ENCODE peak calls at places on chromosome X, in seven cellular contexts. W is breast epithelium, J is A673, O is heart right ventricle, A is neural progenitor cell, B is osteoblast, E is WERI-Rb-1. P is an unnamed sample. For H3K27me3 and H3K36me3, the result is how much of the 10 kb centered on the place peaks cover.

GRCh38 chrX:136694491-136695087 is 46.6 kb downstream of the CD40LG start:
- DNase-seq in W (no peak), J (peak), O (no peak), A (peak), B (peak), E (no peak), P (peak)

GRCh38 chrX:17359500-17359899 is 15.5 kb upstream of the NHS start:
- DNase-seq in W (no peak), J (peak), O (no peak), A (no peak), B (no peak), E (no peak), P (no peak)

GRCh38 chrX:20361890-20362262 is 95.2 kb upstream of the RPS6KA3 start:
- DNase-seq in W (no peak), J (peak), O (no peak), A (peak), B (peak), E (no peak), P (no peak)

GRCh38 chrX:4830880-4831557 is 1117.6 kb upstream of the PRKX start:
- DNase-seq in W (no peak), J (no peak), O (no peak), A (no peak), B (no peak), E (no peak), P (no peak)

GRCh38 chrX:67636532-67636931 is 92.7 kb downstream of the AR start:
- DNase-seq in W (no peak), J (no peak), O (no peak), A (no peak), B (no peak), E (no peak), P (no peak)

GRCh38 chrX:115561605-115562491 is 874 bp downstream of the PLS3 start:
- DNase-seq in W (no peak), J (peak), O (peak), A (peak), B (peak), E (peak), P (no peak)

GRCh38 chrX:63713510-63713909 is 71.5 kb downstream of the ARHGEF9 start:
- DNase-seq in W (no peak), J (no peak), O (peak), A (peak), B (no peak), E (no peak), P (no peak)

GRCh38 chrX:24956828-24957227 is 58.9 kb downstream of the ARX start:
- DNase-seq in W (peak), J (no peak), O (no peak), A (no peak), B (no peak), E (no peak), P (no peak)

GRCh38 chrX:133792198-133792953 is 193.0 kb downstream of the GPC3 start:
- DNase-seq in W (peak), J (peak), O (peak), A (peak), B (peak), E (peak), P (peak)

GRCh38 chrX:151985955-151986354 is 11.5 kb upstream of the GABRE start:
- DNase-seq in W (no peak), J (no peak), O (no peak), A (no peak), B (peak), E (no peak), P (no peak)

GRCh38 chrX:23668335-23668734 is 1.0 kb downstream of the PRDX4 start:
- DNase-seq in W (no peak), J (no peak), O (no peak), A (no peak), B (no peak), E (no peak), P (no peak)

GRCh38 chrX:44071847-44072545 is 98.8 kb upstream of the NDP start:
- DNase-seq in W (no peak), J (peak), O (no peak), A (no peak), B (peak), E (no peak), P (no peak)

GRCh38 chrX:9110808-9111207 is 76.9 kb upstream of the FAM9B start:
- DNase-seq in W (no peak), J (no peak), O (no peak), A (no peak), B (no peak), E (no peak), P (no peak)

GRCh38 chrX:63363788-63364187 is 12.7 kb upstream of the SPIN4 start:
- DNase-seq in W (no peak), J (no peak), O (no peak), A (no peak), B (no peak), E (no peak), P (no peak)

GRCh38 chrX:40446927-40447326 is 133.8 kb upstream of the ATP6AP2 start:
- DNase-seq in W (no peak), J (no peak), O (peak), A (no peak), B (no peak), E (no peak), P (no peak)

GRCh38 chrX:153885968-153886903 is at the start of gene L1CAM:
- DNase-seq in W (no peak), J (no peak), O (no peak), A (peak), B (no peak), E (no peak), P (no peak)

GRCh38 chrX:151698485-151698884 is 3.2 kb downstream of the PRRG3 start:
- DNase-seq in W (no peak), J (no peak), O (no peak), A (no peak), B (no peak), E (no peak), P (no peak)

GRCh38 chrX:53049127-53049517 is 533 bp downstream of the GPR173 start:
- DNase-seq in W (no peak), J (no peak), O (no peak), A (peak), B (no peak), E (no peak), P (no peak)

GRCh38 chrX:69093960-69094935 is 71.0 kb downstream of the PJA1 start:
- DNase-seq in W (no peak), J (peak), O (peak), A (peak), B (peak), E (peak), P (peak)

GRCh38 chrX:121456315-121456714 is 408.9 kb downstream of the GLUD2 start:
- DNase-seq in W (no peak), J (no peak), O (no peak), A (no peak), B (no peak), E (no peak), P (no peak)

GRCh38 chrX:10833299-10834169 is 213.1 kb upstream of the MID1 start:
- DNase-seq in W (peak), J (no peak), O (peak), A (peak), B (no peak), E (peak), P (no peak)

GRCh38 chrX:96474357-96475125 is 210.1 kb upstream of the DIAPH2 start:
- DNase-seq in W (no peak), J (no peak), O (no peak), A (no peak), B (no peak), E (no peak), P (no peak)

DNA sequence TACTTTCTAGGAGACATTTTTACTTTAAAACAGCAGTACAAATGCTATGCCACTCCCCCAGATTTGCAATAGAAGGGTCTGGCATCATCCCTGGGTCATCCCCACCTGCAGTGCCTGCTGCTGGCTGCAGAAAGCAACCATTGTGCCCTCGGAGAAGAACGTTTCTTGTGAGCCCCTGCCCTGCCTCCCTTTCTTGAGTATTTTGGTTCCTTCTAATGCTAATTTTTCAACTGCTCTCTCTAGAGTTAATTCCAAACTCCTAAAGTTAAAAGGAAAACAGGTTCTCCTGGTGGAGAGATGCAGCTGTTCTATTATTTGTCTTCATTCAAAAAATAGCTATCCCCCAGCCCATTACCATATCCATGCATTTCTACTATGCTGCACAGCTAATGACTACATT is 107.1 kb downstream of the IDS start:
- DNase-seq in W (no peak), J (no peak), O (no peak), A (peak), B (no peak), E (no peak), P (no peak)
- H3K4me3 ChIP-seq in W (no peak), J (no peak), O (no peak), A (no peak), B (no peak), E (no peak), P (no peak)

DNA sequence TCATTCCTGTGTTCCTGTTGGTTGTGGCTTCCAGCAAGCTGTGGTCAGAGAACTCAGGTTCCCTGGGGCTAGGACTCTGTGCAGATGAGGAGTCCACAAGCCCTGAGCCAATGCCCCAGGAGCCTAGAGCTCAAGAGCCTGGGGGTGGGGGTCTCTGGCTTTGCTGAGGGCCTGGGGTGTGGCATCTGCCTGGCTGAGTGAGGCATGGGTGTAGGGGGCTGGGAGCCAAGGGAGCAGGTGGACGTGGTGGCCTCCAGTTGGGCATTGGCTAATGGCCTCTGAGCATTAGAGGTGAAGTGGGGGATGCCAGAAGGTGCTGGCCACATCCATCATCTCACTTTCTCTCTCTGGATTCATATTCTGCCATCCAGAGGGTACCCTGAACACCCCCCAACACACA is 5.3 kb upstream of the MAMLD1 start:
- DNase-seq in W (no peak), J (no peak), O (no peak), A (no peak), B (no peak), E (peak), P (no peak)
- H3K27me3 ChIP-seq in W (under half), J (under half), O (under half), A (under half), B (under half), E (half or more), P (under half)

GRCh38 chrX:155237719-155238118 is 21.5 kb downstream of the VBP1 start:
- DNase-seq in W (no peak), J (no peak), O (no peak), A (no peak), B (no peak), E (no peak), P (no peak)

GRCh38 chrX:155231163-155231562 is 14.9 kb downstream of the VBP1 start:
- DNase-seq in W (no peak), J (no peak), O (no peak), A (no peak), B (no peak), E (no peak), P (no peak)

DNA sequence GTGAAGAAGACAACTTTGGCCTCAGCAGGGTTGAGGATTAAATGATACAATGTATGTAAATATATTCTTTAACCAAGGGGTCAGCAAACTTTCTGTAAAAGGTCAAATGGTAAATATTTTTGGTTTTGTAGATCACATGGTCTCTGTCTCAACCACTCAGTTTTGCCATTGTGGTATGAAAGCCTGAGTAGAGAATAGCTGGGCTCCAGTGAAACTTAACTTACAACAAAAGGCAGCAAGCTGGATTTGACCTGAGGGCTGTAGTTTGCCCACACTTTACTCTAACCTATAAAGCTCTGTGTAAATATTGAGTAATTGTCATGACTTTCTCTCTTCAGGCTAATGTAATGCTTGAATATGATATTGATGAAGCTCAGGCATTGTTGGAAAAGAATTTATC is 19.6 kb downstream of the VBP1 start:
- DNase-seq in W (no peak), J (no peak), O (no peak), A (no peak), B (no peak), E (no peak), P (no peak)
- H3K36me3 ChIP-seq in W (under half), J (under half), O (under half), A (under half), B (under half), E (half or more), P (under half)

DNA sequence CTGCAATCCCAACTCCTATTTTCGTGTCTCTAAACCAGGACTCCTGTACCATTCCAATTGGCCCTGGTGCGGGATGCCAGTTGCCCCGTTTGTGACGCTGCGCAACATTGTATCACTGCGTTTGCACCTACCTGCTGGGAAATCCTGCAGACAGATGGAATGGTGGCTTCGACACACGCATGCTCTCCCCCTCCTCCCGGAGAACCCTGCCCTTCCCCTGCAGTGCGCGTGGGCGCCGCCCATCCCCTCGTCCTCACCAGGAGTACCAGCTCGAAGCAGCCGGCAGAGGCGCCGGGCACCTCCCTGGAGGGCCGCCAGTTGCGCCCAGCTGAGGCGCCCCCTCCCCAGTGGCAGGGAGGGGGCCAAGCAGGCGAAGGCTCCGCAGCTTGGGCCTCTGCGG is 1.4 kb downstream of the DGKK start:
- DNase-seq in W (no peak), J (no peak), O (no peak), A (peak), B (no peak), E (no peak), P (no peak)
- H3K4me3 ChIP-seq in W (no peak), J (peak), O (no peak), A (peak), B (no peak), E (no peak), P (no peak)

GRCh38 chrX:123562342-123563146 is 170.3 kb downstream of the THOC2 start:
- DNase-seq in W (no peak), J (no peak), O (no peak), A (no peak), B (no peak), E (no peak), P (no peak)
- H3K27me3 ChIP-seq in W (under half), J (under half), O (under half), A (under half), B (under half), E (under half), P (under half)

DNA sequence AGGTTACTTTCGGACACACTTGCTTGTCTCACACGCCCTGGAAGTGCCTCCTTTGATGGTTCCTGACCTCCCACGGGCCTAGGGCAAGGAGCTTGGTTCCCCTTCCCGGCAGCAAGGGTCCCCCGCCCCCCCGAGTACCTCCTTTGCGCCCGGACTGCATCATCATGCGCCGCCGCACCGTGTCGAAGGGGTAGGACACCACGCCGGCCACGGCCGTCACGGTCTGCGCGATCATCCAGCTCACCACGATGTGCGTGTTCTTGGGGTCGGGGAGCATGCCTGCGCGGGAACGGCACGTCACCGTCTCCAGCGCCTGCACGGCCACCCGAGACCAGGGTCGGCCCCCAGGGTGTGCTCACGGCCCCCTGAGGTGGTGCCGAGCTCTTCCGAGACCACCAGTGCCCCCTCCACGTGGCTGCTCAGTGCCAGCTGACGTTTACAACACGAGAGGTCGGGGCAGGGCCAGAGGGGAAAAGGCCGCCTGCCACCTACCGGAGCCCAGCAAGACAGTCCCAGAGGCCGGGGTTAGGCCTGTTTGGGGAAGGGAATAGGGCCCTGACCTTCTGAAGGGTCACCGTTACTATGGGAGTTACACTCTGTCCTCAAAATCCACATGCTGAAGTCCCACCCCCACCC is 4.7 kb downstream of the SLC25A6 start:
- DNase-seq in W (peak), J (no peak), O (no peak), A (no peak), B (peak), E (no peak), P (no peak)
- H3K36me3 ChIP-seq in W (under half), J (half or more), O (under half), A (under half), B (half or more), E (half or more), P (under half)

DNA sequence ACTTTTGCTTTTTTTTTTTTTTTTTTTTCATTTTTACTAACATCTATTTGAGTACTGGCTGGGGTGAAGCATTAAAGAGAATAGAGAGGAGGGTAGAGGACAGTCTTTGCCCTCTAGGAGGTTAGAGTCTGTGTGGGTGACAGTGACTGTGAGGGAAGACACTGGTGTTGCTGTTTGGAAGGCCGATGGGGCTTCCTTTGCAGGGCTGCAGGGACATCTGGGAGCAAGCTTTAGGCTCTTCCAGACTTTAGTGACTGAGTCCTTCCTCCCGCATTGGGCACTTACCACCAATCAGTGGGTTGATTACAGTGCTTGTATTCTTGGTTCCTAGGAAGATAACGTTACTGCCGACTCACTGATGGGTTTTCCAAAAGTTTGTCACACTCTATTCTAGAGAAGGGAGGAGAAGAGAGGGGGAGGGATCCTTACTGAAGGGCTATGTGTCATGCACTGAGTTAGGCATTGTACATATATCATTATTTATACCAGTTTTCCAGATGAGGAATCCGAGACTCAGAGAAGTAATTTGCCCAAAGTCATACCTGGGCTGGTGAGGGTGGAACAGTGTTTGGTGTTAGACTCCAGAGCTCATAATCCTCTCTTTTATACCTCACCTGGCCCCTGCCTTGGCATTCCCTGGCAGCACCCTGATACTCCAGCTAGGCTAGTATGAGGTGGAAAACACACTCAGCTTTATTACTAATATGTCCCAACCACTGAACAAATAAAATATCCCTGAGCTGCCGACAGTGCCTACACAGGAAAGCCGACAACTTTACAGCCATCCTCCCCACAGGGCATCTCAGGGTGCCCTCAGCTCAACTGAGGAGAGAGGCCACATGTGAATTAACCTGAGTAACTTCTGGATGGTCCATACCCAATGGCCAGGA is 3.8 kb downstream of the CHST7 start:
- DNase-seq in W (no peak), J (no peak), O (no peak), A (no peak), B (peak), E (no peak), P (no peak)
- H3K4me3 ChIP-seq in W (no peak), J (peak), O (peak), A (no peak), B (no peak), E (no peak), P (no peak)

P was measured in naive thymus-derived CD4-positive, alpha-beta T cell.